ENCODE peak calls at places on chromosomes 13 and 19, in four cellular contexts. One of them, this sample, is unnamed.

GRCh38 chr19:15423130-15423529 is 4.3 kb upstream of the AKAP8L start:
- DNase-seq in AML-193: no peak
- DNase-seq in endodermal cell: no peak
- DNase-seq in AG04450: no peak
- DNase-seq in this sample: no peak

GRCh38 chr13:19993024-19993423 is 34.5 kb downstream of the ZMYM2 start:
- DNase-seq in AML-193: no peak
- DNase-seq in endodermal cell: no peak
- DNase-seq in AG04450: no peak
- DNase-seq in this sample: no peak

GRCh38 chr19:5038631-5039271 is 69.8 kb downstream of the KDM4B start:
- DNase-seq in AML-193: no peak
- DNase-seq in endodermal cell: peak; percentile 73
- DNase-seq in AG04450: no peak
- DNase-seq in this sample: no peak

GRCh38 chr13:48072304-48072703 is 22.6 kb downstream of the MED4 start:
- DNase-seq in AML-193: no peak
- DNase-seq in endodermal cell: no peak
- DNase-seq in AG04450: no peak
- DNase-seq in this sample: no peak

GRCh38 chr13:29674532-29674931 is 79.0 kb upstream of the SLC7A1 start:
- DNase-seq in AML-193: no peak
- DNase-seq in endodermal cell: no peak
- DNase-seq in AG04450: no peak
- DNase-seq in this sample: no peak

GRCh38 chr19:32916969-32917611 is 47.5 kb upstream of the SLC7A9 start:
- DNase-seq in AML-193: no peak
- DNase-seq in endodermal cell: no peak
- DNase-seq in AG04450: no peak
- DNase-seq in this sample: no peak

GRCh38 chr13:113179374-113180230 is 21.2 kb downstream of the PROZ start:
- DNase-seq in AML-193: no peak
- DNase-seq in endodermal cell: peak; percentile 90
- DNase-seq in AG04450: no peak
- DNase-seq in this sample: no peak

GRCh38 chr19:18439025-18439909 is 1.3 kb upstream of the ISYNA1 start:
- DNase-seq in AML-193: no peak
- DNase-seq in endodermal cell: peak; percentile 58
- DNase-seq in AG04450: no peak
- DNase-seq in this sample: no peak

GRCh38 chr13:99335603-99336002 is 28.4 kb upstream of the GPR183 start:
- DNase-seq in AML-193: no peak
- DNase-seq in endodermal cell: no peak
- DNase-seq in AG04450: no peak
- DNase-seq in this sample: no peak

GRCh38 chr19:46704379-46705076 is 12.4 kb downstream of the PRKD2 start:
- DNase-seq in AML-193: peak; percentile 53
- DNase-seq in endodermal cell: peak; percentile 97
- DNase-seq in AG04450: no peak
- DNase-seq in this sample: peak; percentile 91

GRCh38 chr13:57630661-57631606 is 610 bp upstream of the PCDH17 start:
- DNase-seq in AML-193: no peak
- DNase-seq in endodermal cell: peak; percentile 57
- DNase-seq in AG04450: no peak
- DNase-seq in this sample: no peak

GRCh38 chr13:72952529-72953141 is 106.2 kb upstream of the KLF5 start:
- DNase-seq in AML-193: no peak
- DNase-seq in endodermal cell: peak; percentile 52
- DNase-seq in AG04450: no peak
- DNase-seq in this sample: no peak